ENCODE peak calls at places on chromosome 14, in eight cellular contexts. One of them, this sample, is unnamed.
A peak's percentile ranks its signal among the peaks of the same experiment; 100 is the strongest.

GRCh38 chr14:29442720-29443119 is 484.9 kb downstream of the PRKD1 start:
- DNase-seq in HTR-8/SVneo: peak; percentile 34
- DNase-seq in activated gamma-delta T cell treated with anti-CD3 and anti-CD28 coated beads, Interleukin-2, amount 50 U/mL, for 16 hours: no peak
- DNase-seq in stimulated activated naive B cell treated with anti-CD40 and anti-IgM and Interleukin-4, amounts not matched to agents 10 μg/mL and 1 μg/mL and 100 μg/mL, for 72 hours: no peak
- DNase-seq in GM13977: no peak
- DNase-seq in ovary: no peak
- DNase-seq in NCI-H1092: no peak
- DNase-seq in GM10248: no peak
- DNase-seq in this sample: no peak

GRCh38 chr14:88835661-88836060 is 11.2 kb downstream of the TTC8 start:
- DNase-seq in GM10248: no peak
- DNase-seq in ovary: no peak
- DNase-seq in activated gamma-delta T cell treated with anti-CD3 and anti-CD28 coated beads, Interleukin-2, amount 50 U/mL, for 16 hours: no peak
- DNase-seq in GM13977: no peak
- DNase-seq in HTR-8/SVneo: no peak
- DNase-seq in stimulated activated naive B cell treated with anti-CD40 and anti-IgM and Interleukin-4, amounts not matched to agents 10 μg/mL and 1 μg/mL and 100 μg/mL, for 72 hours: no peak
- DNase-seq in NCI-H1092: no peak
- DNase-seq in this sample: no peak

GRCh38 chr14:61253064-61253753 is 27.9 kb downstream of the TMEM30B start:
- DNase-seq in stimulated activated naive B cell treated with anti-CD40 and anti-IgM and Interleukin-4, amounts not matched to agents 10 μg/mL and 1 μg/mL and 100 μg/mL, for 72 hours: no peak
- DNase-seq in HTR-8/SVneo: no peak
- DNase-seq in NCI-H1092: no peak
- DNase-seq in ovary: no peak
- DNase-seq in activated gamma-delta T cell treated with anti-CD3 and anti-CD28 coated beads, Interleukin-2, amount 50 U/mL, for 16 hours: no peak
- DNase-seq in GM13977: no peak
- DNase-seq in GM10248: no peak
- DNase-seq in this sample: no peak

GRCh38 chr14:106657460-106657859 is 1131.1 kb downstream of the TMEM121 start:
- DNase-seq in activated gamma-delta T cell treated with anti-CD3 and anti-CD28 coated beads, Interleukin-2, amount 50 U/mL, for 16 hours: peak; percentile 41
- DNase-seq in GM10248: peak; percentile 22
- DNase-seq in stimulated activated naive B cell treated with anti-CD40 and anti-IgM and Interleukin-4, amounts not matched to agents 10 μg/mL and 1 μg/mL and 100 μg/mL, for 72 hours: no peak
- DNase-seq in HTR-8/SVneo: no peak
- DNase-seq in GM13977: peak; percentile 20
- DNase-seq in ovary: no peak
- DNase-seq in NCI-H1092: no peak
- DNase-seq in this sample: no peak

GRCh38 chr14:31118892-31119291 is 88.7 kb downstream of the HECTD1 start:
- DNase-seq in GM10248: no peak
- DNase-seq in activated gamma-delta T cell treated with anti-CD3 and anti-CD28 coated beads, Interleukin-2, amount 50 U/mL, for 16 hours: no peak
- DNase-seq in stimulated activated naive B cell treated with anti-CD40 and anti-IgM and Interleukin-4, amounts not matched to agents 10 μg/mL and 1 μg/mL and 100 μg/mL, for 72 hours: no peak
- DNase-seq in HTR-8/SVneo: no peak
- DNase-seq in GM13977: no peak
- DNase-seq in NCI-H1092: no peak
- DNase-seq in ovary: no peak
- DNase-seq in this sample: no peak

GRCh38 chr14:99242816-99243795 is 28.9 kb downstream of the BCL11B start:
- DNase-seq in HTR-8/SVneo: no peak
- DNase-seq in ovary: no peak
- DNase-seq in activated gamma-delta T cell treated with anti-CD3 and anti-CD28 coated beads, Interleukin-2, amount 50 U/mL, for 16 hours: no peak
- DNase-seq in stimulated activated naive B cell treated with anti-CD40 and anti-IgM and Interleukin-4, amounts not matched to agents 10 μg/mL and 1 μg/mL and 100 μg/mL, for 72 hours: no peak
- DNase-seq in NCI-H1092: no peak
- DNase-seq in GM10248: no peak
- DNase-seq in GM13977: no peak
- DNase-seq in this sample: no peak

GRCh38 chr14:97931273-97931672 is 1134.1 kb downstream of the VRK1 start:
- DNase-seq in activated gamma-delta T cell treated with anti-CD3 and anti-CD28 coated beads, Interleukin-2, amount 50 U/mL, for 16 hours: no peak
- DNase-seq in HTR-8/SVneo: no peak
- DNase-seq in ovary: no peak
- DNase-seq in GM13977: no peak
- DNase-seq in GM10248: no peak
- DNase-seq in stimulated activated naive B cell treated with anti-CD40 and anti-IgM and Interleukin-4, amounts not matched to agents 10 μg/mL and 1 μg/mL and 100 μg/mL, for 72 hours: no peak
- DNase-seq in NCI-H1092: no peak
- DNase-seq in this sample: no peak

GRCh38 chr14:100979780-100980179 is 76.3 kb upstream of the RTL1 start:
- DNase-seq in ovary: no peak
- DNase-seq in GM13977: no peak
- DNase-seq in activated gamma-delta T cell treated with anti-CD3 and anti-CD28 coated beads, Interleukin-2, amount 50 U/mL, for 16 hours: no peak
- DNase-seq in GM10248: no peak
- DNase-seq in stimulated activated naive B cell treated with anti-CD40 and anti-IgM and Interleukin-4, amounts not matched to agents 10 μg/mL and 1 μg/mL and 100 μg/mL, for 72 hours: no peak
- DNase-seq in HTR-8/SVneo: no peak
- DNase-seq in NCI-H1092: no peak
- DNase-seq in this sample: no peak

GRCh38 chr14:102589761-102590290 is 2.6 kb upstream of the RCOR1 start:
- DNase-seq in activated gamma-delta T cell treated with anti-CD3 and anti-CD28 coated beads, Interleukin-2, amount 50 U/mL, for 16 hours: no peak
- DNase-seq in stimulated activated naive B cell treated with anti-CD40 and anti-IgM and Interleukin-4, amounts not matched to agents 10 μg/mL and 1 μg/mL and 100 μg/mL, for 72 hours: no peak
- DNase-seq in GM13977: no peak
- DNase-seq in NCI-H1092: no peak
- DNase-seq in ovary: no peak
- DNase-seq in GM10248: no peak
- DNase-seq in HTR-8/SVneo: no peak
- DNase-seq in this sample: no peak

This sample was measured in NK-92 treated with Interleukin-12 subunit alpha and Interleukin-12 subunit beta, amount 100 ng/mL, for 24 hours.